ENCODE peak calls at places on chromosomes 13 and 19, in nine cellular contexts. G, L, T, H, F, I, P, M and S are unnamed samples.

GRCh38 chr13:78772933-78773332 is 114.0 kb upstream of the OBI1 start:
- DNase-seq in G (no peak), L (no peak), T (no peak), H (no peak), F (no peak), I (no peak), P (no peak), M (no peak), S (no peak)

GRCh38 chr19:13234518-13234917 is 84.3 kb downstream of the IER2 start:
- DNase-seq in G (no peak), L (peak; percentile 56), T (peak; percentile 43), H (peak; percentile 8), F (peak; percentile 45), I (no peak), P (no peak), M (peak; percentile 33), S (no peak)

GRCh38 chr19:43735013-43735412 is 19.1 kb downstream of the IRGC start:
- DNase-seq in G (no peak), L (no peak), T (no peak), H (no peak), F (no peak), I (no peak), P (no peak), M (no peak), S (no peak)

GRCh38 chr13:74464656-74465055 is 330.5 kb upstream of the KLF12 start:
- DNase-seq in G (no peak), L (no peak), T (no peak), H (no peak), F (no peak), I (no peak), P (no peak), M (no peak), S (no peak)

GRCh38 chr19:6551091-6551490 is 20.3 kb downstream of the TNFSF9 start:
- DNase-seq in G (no peak), L (no peak), T (no peak), H (no peak), F (no peak), I (no peak), P (no peak), M (no peak), S (no peak)

GRCh38 chr19:31355330-31356289 is 6.4 kb upstream of the TSHZ3 start:
- DNase-seq in G (no peak), L (no peak), T (no peak), H (no peak), F (no peak), I (no peak), P (no peak), M (no peak), S (no peak)

GRCh38 chr13:104553156-104553555 is 1486.9 kb upstream of the SLC10A2 start:
- DNase-seq in G (peak; percentile 57), L (no peak), T (no peak), H (no peak), F (no peak), I (no peak), P (no peak), M (no peak), S (no peak)

GRCh38 chr13:79987323-79987722 is 353.6 kb downstream of the SPRY2 start:
- DNase-seq in G (no peak), L (no peak), T (no peak), H (no peak), F (no peak), I (no peak), P (no peak), M (no peak), S (no peak)

GRCh38 chr19:58572026-58572817 is 913 bp downstream of the MZF1 start:
- DNase-seq in G (no peak), L (no peak), T (no peak), H (no peak), F (no peak), I (no peak), P (no peak), M (no peak), S (no peak)

GRCh38 chr13:30725331-30726085 is 9.8 kb upstream of the ALOX5AP start:
- DNase-seq in G (peak; percentile 19), L (no peak), T (no peak), H (no peak), F (no peak), I (no peak), P (no peak), M (no peak), S (no peak)

GRCh38 chr19:18401580-18402112 is 4.2 kb upstream of the LRRC25 start:
- DNase-seq in G (peak; percentile 62), L (peak; percentile 81), T (peak; percentile 66), H (peak; percentile 67), F (no peak), I (peak; percentile 53), P (no peak), M (no peak), S (no peak)

GRCh38 chr19:10104665-10105221 is 1.4 kb upstream of the PPAN start:
- DNase-seq in G (no peak), L (peak; percentile 71), T (peak; percentile 86), H (no peak), F (no peak), I (no peak), P (no peak), M (no peak), S (no peak)

GRCh38 chr13:49638416-49639072 is 10.2 kb downstream of the ARL11 start:
- DNase-seq in G (no peak), L (no peak), T (no peak), H (no peak), F (no peak), I (no peak), P (no peak), M (no peak), S (no peak)

GRCh38 chr13:79435549-79435948 is 29.5 kb upstream of the RBM26 start:
- DNase-seq in G (peak; percentile 22), L (no peak), T (no peak), H (no peak), F (no peak), I (no peak), P (no peak), M (no peak), S (peak; percentile 67)

GRCh38 chr19:19215792-19216191 is 4.0 kb downstream of the NCAN start:
- DNase-seq in G (no peak), L (no peak), T (no peak), H (no peak), F (no peak), I (no peak), P (no peak), M (no peak), S (no peak)

GRCh38 chr19:37929512-37929911 is 22.5 kb downstream of the SIPA1L3 start:
- DNase-seq in G (no peak), L (no peak), T (no peak), H (no peak), F (no peak), I (no peak), P (no peak), M (no peak), S (no peak)

GRCh38 chr19:37933965-37934364 is 27.0 kb downstream of the SIPA1L3 start:
- DNase-seq in G (peak; percentile 45), L (no peak), T (no peak), H (no peak), F (no peak), I (no peak), P (no peak), M (no peak), S (no peak)

GRCh38 chr19:37932985-37933953 is 26.3 kb downstream of the SIPA1L3 start:
- DNase-seq in G (no peak), L (no peak), T (no peak), H (no peak), F (no peak), I (no peak), P (peak; percentile 6), M (no peak), S (no peak)

GRCh38 chr19:37930416-37930815 is 23.4 kb downstream of the SIPA1L3 start:
- DNase-seq in G (peak; percentile 7), L (no peak), T (no peak), H (no peak), F (no peak), I (no peak), P (no peak), M (no peak), S (no peak)

GRCh38 chr19:37931941-37932655 is 25.1 kb downstream of the SIPA1L3 start:
- DNase-seq in G (peak; percentile 68), L (peak; percentile 54), T (peak; percentile 71), H (no peak), F (peak; percentile 78), I (peak; percentile 63), P (peak; percentile 38), M (peak; percentile 65), S (peak; percentile 8)
- TF ChIP-seq CTCF in G (peak; percentile 31), L (no peak), T (no peak), H (no peak), F (no peak), I (no peak), P (peak; percentile 13), M (no peak), S (peak; percentile 13)

GRCh38 chr13:98144501-98145350 is 1.8 kb downstream of the FARP1 start:
- DNase-seq in G (no peak), L (no peak), T (no peak), H (no peak), F (no peak), I (peak; percentile 23), P (peak; percentile 43), M (peak; percentile 8), S (peak; percentile 35)
- TF ChIP-seq CTCF in G (peak; percentile 56), L (no peak), T (peak; percentile 14), H (no peak), F (no peak), I (no peak), P (peak; percentile 43), M (no peak), S (peak; percentile 46)

GRCh38 chr13:110472904-110473563 is 88.5 kb downstream of the RAB20 start:
- DNase-seq in G (no peak), L (no peak), T (peak; percentile 32), H (no peak), F (no peak), I (no peak), P (no peak), M (no peak), S (no peak)
- TF ChIP-seq CTCF in G (no peak), L (no peak), T (no peak), H (no peak), F (no peak), I (no peak), P (no peak), M (no peak), S (no peak)

GRCh38 chr19:36573948-36574726 is 1.0 kb upstream of the ZNF529 start:
- DNase-seq in G (peak; percentile 38), L (no peak), T (no peak), H (no peak), F (no peak), I (no peak), P (no peak), M (no peak), S (no peak)

GRCh38 chr19:36574762-36575161 is 1.7 kb upstream of the ZNF529 start:
- DNase-seq in G (no peak), L (no peak), T (no peak), H (no peak), F (no peak), I (no peak), P (no peak), M (no peak), S (no peak)

GRCh38 chr19:36572593-36573019 is 486 bp downstream of the ZNF529 start:
- DNase-seq in G (no peak), L (no peak), T (no peak), H (no peak), F (no peak), I (no peak), P (no peak), M (no peak), S (no peak)

GRCh38 chr19:36577271-36577996 is 4.3 kb upstream of the ZNF529 start:
- DNase-seq in G (peak; percentile 43), L (no peak), T (no peak), H (no peak), F (no peak), I (no peak), P (no peak), M (no peak), S (no peak)

GRCh38 chr19:36573020-36573947 is at the start of gene ZNF529:
- DNase-seq in G (peak; percentile 91), L (peak; percentile 90), T (peak; percentile 90), H (peak; percentile 92), F (peak; percentile 79), I (peak; percentile 89), P (peak; percentile 59), M (no peak), S (peak; percentile 58)
- TF ChIP-seq CTCF in G (no peak), L (no peak), T (no peak), H (no peak), F (no peak), I (no peak), P (no peak), M (no peak), S (no peak)